ENCODE peak calls at places on chromosomes 6 and 20, in nine cellular contexts. I is pancreas, F is A549, J is MM.1S, L is fibroblast of lung, W is coronary artery, Y is breast epithelium, E is cardiac muscle cell, N is brain microvascular endothelial cell. T is an unnamed sample.

GRCh38 chr6:12866422-12867029 is 150.0 kb downstream of the PHACTR1 start:
- DNase-seq in I (no peak), F (no peak), J (no peak), L (no peak), W (no peak), Y (no peak), E (no peak), N (no peak), T (peak)

GRCh38 chr6:109028439-109028838 is 66.2 kb downstream of the SESN1 start:
- DNase-seq in I (no peak), F (no peak), J (no peak), L (no peak), W (no peak), Y (no peak), E (no peak), N (no peak), T (no peak)

GRCh38 chr6:45808041-45808440 is 207.6 kb downstream of the CLIC5 start:
- DNase-seq in I (no peak), F (no peak), J (no peak), L (no peak), W (no peak), Y (no peak), E (no peak), N (no peak), T (no peak)

GRCh38 chr20:44019638-44020335 is 105.1 kb downstream of the TOX2 start:
- DNase-seq in I (peak), F (no peak), J (peak), L (peak), W (peak), Y (no peak), E (no peak), N (no peak), T (no peak)

GRCh38 chr20:37992802-37993538 is 40.3 kb downstream of the TTI1 start:
- DNase-seq in I (no peak), F (peak), J (peak), L (peak), W (no peak), Y (peak), E (peak), N (peak), T (no peak)

GRCh38 chr6:33875141-33875581 is 71.4 kb upstream of the MLN start:
- DNase-seq in I (no peak), F (no peak), J (no peak), L (no peak), W (no peak), Y (no peak), E (no peak), N (no peak), T (no peak)

GRCh38 chr20:13772529-13772928 is 12.2 kb downstream of the ESF1 start:
- DNase-seq in I (no peak), F (no peak), J (no peak), L (no peak), W (no peak), Y (no peak), E (no peak), N (no peak), T (no peak)

GRCh38 chr20:33668087-33668790 is 1.5 kb downstream of the ACTL10 start:
- DNase-seq in I (no peak), F (peak), J (no peak), L (no peak), W (peak), Y (no peak), E (peak), N (no peak), T (no peak)

GRCh38 chr20:45124365-45124764 is at the start of gene WFDC12:
- DNase-seq in I (no peak), F (no peak), J (no peak), L (no peak), W (no peak), Y (no peak), E (no peak), N (no peak), T (no peak)

GRCh38 chr20:46955601-46956556 is 61.2 kb downstream of the EYA2 start:
- DNase-seq in I (no peak), F (no peak), J (no peak), L (peak), W (no peak), Y (no peak), E (no peak), N (no peak), T (no peak)

GRCh38 chr20:9884666-9885065 is 45.8 kb upstream of the PAK5 start:
- DNase-seq in I (no peak), F (no peak), J (no peak), L (no peak), W (no peak), Y (no peak), E (peak), N (no peak), T (no peak)

GRCh38 chr6:18405477-18406293 is 18.5 kb downstream of the RNF144B start:
- DNase-seq in I (no peak), F (peak), J (no peak), L (peak), W (no peak), Y (no peak), E (no peak), N (peak), T (no peak)

GRCh38 chr20:19783966-19784401 is 25.9 kb downstream of the RIN2 start:
- DNase-seq in I (no peak), F (no peak), J (no peak), L (peak), W (no peak), Y (peak), E (no peak), N (peak), T (no peak)

GRCh38 chr20:50191566-50192363 is 1.1 kb downstream of the CEBPB start:
- DNase-seq in I (peak), F (no peak), J (peak), L (no peak), W (no peak), Y (peak), E (peak), N (no peak), T (peak)

GRCh38 chr6:20919677-20920385 is 385.6 kb downstream of the CDKAL1 start:
- DNase-seq in I (no peak), F (no peak), J (no peak), L (peak), W (no peak), Y (no peak), E (no peak), N (peak), T (no peak)

GRCh38 chr6:11769244-11769643 is 9.4 kb downstream of the ADTRP start:
- DNase-seq in I (no peak), F (no peak), J (no peak), L (no peak), W (peak), Y (no peak), E (no peak), N (peak), T (no peak)

DNA sequence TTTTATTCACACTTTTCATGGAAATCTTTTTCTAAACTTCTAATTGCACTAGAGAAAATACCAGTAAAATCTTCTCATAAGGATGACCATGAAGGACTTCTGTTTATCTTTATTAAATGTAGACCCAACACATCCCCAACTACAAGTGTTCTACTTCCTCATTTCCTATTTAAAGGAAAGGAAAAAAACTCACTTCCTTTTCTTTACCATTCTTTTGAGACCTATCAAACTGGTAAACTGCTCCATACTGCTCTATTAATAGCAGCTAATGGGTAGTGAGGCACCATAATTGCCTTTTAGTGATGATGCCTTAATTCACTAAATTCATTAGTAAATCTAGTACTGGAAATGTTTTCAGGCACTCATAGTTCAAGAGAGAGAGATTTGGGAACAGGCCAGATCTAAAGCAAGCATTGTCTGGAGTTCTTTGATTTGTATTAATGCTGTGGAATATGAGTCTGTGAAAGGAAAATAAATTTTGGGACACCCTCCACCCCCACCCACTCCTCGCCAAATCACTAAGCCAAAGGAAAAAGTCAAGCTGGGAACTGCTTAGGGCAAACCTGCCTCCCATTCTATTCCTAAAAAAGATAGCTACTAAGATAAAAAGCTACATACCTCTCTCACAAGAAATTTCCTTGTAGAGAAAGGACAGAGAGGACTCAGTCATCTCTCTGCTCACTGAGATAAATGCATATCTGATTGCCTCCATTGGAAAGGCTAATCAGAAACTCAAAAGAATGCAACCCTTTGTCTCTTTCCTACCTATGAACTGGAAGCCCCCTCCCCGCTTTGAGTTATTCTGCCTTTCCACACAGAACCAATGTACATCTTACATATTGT is 13.6 kb upstream of the IBTK start:
- DNase-seq in I (no peak), F (no peak), J (no peak), L (no peak), W (no peak), Y (no peak), E (no peak), N (no peak), T (no peak)
- H3K27ac ChIP-seq in I (no peak), F (peak), J (no peak), L (no peak), W (peak), Y (peak), E (no peak), N (no peak), T (no peak)

GRCh38 chr20:36575066-36575743 is 1.8 kb downstream of the TGIF2 start:
- DNase-seq in I (peak), F (peak), J (no peak), L (peak), W (no peak), Y (peak), E (peak), N (peak), T (no peak)
- H3K27ac ChIP-seq in I (peak), F (no peak), J (peak), L (peak), W (peak), Y (peak), E (peak), N (peak), T (no peak)

GRCh38 chr6:125151715-125152114 is 1.9 kb upstream of the TPD52L1 start:
- DNase-seq in I (no peak), F (no peak), J (no peak), L (no peak), W (no peak), Y (no peak), E (no peak), N (no peak), T (no peak)

GRCh38 chr6:125156496-125156895 is 2.9 kb downstream of the TPD52L1 start:
- DNase-seq in I (no peak), F (no peak), J (no peak), L (no peak), W (no peak), Y (no peak), E (no peak), N (no peak), T (no peak)

GRCh38 chr6:125153541-125154183 is at the start of gene TPD52L1:
- DNase-seq in I (peak), F (peak), J (peak), L (peak), W (peak), Y (peak), E (peak), N (peak), T (peak)

GRCh38 chr6:125155344-125155743 is 1.8 kb downstream of the TPD52L1 start:
- DNase-seq in I (no peak), F (no peak), J (no peak), L (no peak), W (no peak), Y (no peak), E (no peak), N (no peak), T (no peak)

GRCh38 chr6:125154184-125155135 is 887 bp downstream of the TPD52L1 start:
- DNase-seq in I (peak), F (peak), J (no peak), L (no peak), W (peak), Y (peak), E (peak), N (no peak), T (peak)
- H3K27ac ChIP-seq in I (peak), F (peak), J (no peak), L (no peak), W (peak), Y (peak), E (no peak), N (no peak), T (peak)

DNA sequence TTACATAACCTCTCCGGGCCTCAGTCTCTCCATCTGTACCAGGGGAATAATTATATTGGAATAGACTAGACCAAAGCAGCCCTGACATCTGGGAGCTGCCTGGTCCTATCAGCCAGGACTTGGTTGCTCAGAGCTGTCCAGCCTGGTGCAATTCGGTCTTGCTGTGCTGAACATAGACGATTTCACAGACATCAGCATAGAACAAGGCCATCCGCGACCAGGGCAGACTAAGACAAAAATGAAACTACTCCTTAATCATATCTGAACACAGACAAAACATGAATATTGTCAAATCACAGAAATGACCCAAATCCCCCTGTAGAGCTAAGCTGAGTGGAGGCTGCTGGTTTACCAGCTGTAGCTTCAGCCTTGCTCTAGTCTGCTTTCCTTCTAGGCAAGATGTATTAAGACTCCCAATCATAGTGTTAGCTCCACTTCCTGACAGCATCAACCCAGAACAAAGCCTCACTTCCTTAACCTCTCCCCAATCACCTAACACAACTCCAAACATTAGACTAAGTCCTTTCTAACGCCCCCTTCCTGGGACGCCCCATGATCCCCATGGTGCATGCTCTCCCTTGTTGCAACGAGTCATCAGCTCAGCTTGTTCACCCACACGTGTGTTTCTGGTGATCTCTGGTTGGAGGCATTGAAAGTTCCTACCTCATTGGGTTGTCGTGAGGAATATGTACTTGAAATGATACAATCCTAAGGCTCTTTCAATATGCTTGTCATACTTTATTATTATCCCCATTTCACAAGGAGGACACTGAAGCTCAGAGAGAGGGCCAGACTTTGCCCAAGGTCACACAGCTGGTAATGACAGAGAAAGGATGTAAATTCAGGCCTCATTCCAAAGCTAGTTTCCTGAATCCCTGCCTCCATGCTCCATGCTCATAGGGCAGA is 3.5 kb upstream of the MAPK13 start:
- DNase-seq in I (no peak), F (no peak), J (no peak), L (no peak), W (no peak), Y (no peak), E (no peak), N (peak), T (no peak)
- H3K27ac ChIP-seq in I (no peak), F (peak), J (no peak), L (peak), W (no peak), Y (no peak), E (no peak), N (peak), T (no peak)